ENCODE peak calls at places on chromosomes 11 and 22, in ten cellular contexts. One of them, this sample, is unnamed.
A peak's percentile ranks its signal among the peaks of the same experiment; 100 is the strongest.

GRCh38 chr11:69915501-69916250 is 96.5 kb upstream of the FGF3 start:
- DNase-seq in dorsolateral prefrontal cortex: peak; percentile 43
- DNase-seq in body of pancreas: peak; percentile 88
- DNase-seq in psoas muscle: peak; percentile 90
- DNase-seq in lower leg skin: peak; percentile 57
- DNase-seq in bronchial epithelial cell: peak; percentile 22
- DNase-seq in GM23338: peak; percentile 93
- DNase-seq in fibroblast of pulmonary artery: peak; percentile 69
- DNase-seq in fibroblast of villous mesenchyme: peak; percentile 57
- DNase-seq in fibroblast of the aortic adventitia: peak; percentile 72
- DNase-seq in this sample: peak; percentile 34

GRCh38 chr11:25938952-25939351 is 393.0 kb upstream of the ANO3 start:
- DNase-seq in fibroblast of villous mesenchyme: no peak
- DNase-seq in dorsolateral prefrontal cortex: no peak
- DNase-seq in psoas muscle: no peak
- DNase-seq in GM23338: peak; percentile 67
- DNase-seq in fibroblast of pulmonary artery: no peak
- DNase-seq in bronchial epithelial cell: no peak
- DNase-seq in body of pancreas: no peak
- DNase-seq in fibroblast of the aortic adventitia: no peak
- DNase-seq in lower leg skin: no peak
- DNase-seq in this sample: no peak

GRCh38 chr11:12502041-12502440 is 124.7 kb downstream of the PARVA start:
- DNase-seq in fibroblast of villous mesenchyme: peak; percentile 54
- DNase-seq in fibroblast of pulmonary artery: no peak
- DNase-seq in body of pancreas: no peak
- DNase-seq in lower leg skin: no peak
- DNase-seq in dorsolateral prefrontal cortex: no peak
- DNase-seq in GM23338: no peak
- DNase-seq in fibroblast of the aortic adventitia: no peak
- DNase-seq in psoas muscle: no peak
- DNase-seq in bronchial epithelial cell: no peak
- DNase-seq in this sample: peak; percentile 76

GRCh38 chr11:131488208-131488607 is 117.8 kb downstream of the NTM start:
- DNase-seq in GM23338: no peak
- DNase-seq in lower leg skin: peak; percentile 29
- DNase-seq in fibroblast of villous mesenchyme: no peak
- DNase-seq in dorsolateral prefrontal cortex: no peak
- DNase-seq in psoas muscle: no peak
- DNase-seq in body of pancreas: no peak
- DNase-seq in fibroblast of the aortic adventitia: no peak
- DNase-seq in bronchial epithelial cell: no peak
- DNase-seq in fibroblast of pulmonary artery: no peak
- DNase-seq in this sample: no peak

GRCh38 chr11:116694815-116695590 is 77.8 kb downstream of the BUD13 start:
- DNase-seq in bronchial epithelial cell: peak; percentile 68
- DNase-seq in GM23338: no peak
- DNase-seq in lower leg skin: no peak
- DNase-seq in dorsolateral prefrontal cortex: no peak
- DNase-seq in psoas muscle: no peak
- DNase-seq in fibroblast of pulmonary artery: no peak
- DNase-seq in fibroblast of villous mesenchyme: no peak
- DNase-seq in body of pancreas: no peak
- DNase-seq in fibroblast of the aortic adventitia: no peak
- DNase-seq in this sample: no peak

GRCh38 chr22:45504703-45505341 is 2.1 kb downstream of the FBLN1 start:
- DNase-seq in lower leg skin: no peak
- DNase-seq in fibroblast of villous mesenchyme: peak; percentile 57
- DNase-seq in dorsolateral prefrontal cortex: no peak
- DNase-seq in fibroblast of the aortic adventitia: peak; percentile 85
- DNase-seq in bronchial epithelial cell: peak; percentile 41
- DNase-seq in psoas muscle: peak; percentile 79
- DNase-seq in body of pancreas: no peak
- DNase-seq in GM23338: peak; percentile 47
- DNase-seq in fibroblast of pulmonary artery: peak; percentile 55
- DNase-seq in this sample: no peak

GRCh38 chr22:39514373-39514973 is 5.9 kb upstream of the ATF4 start:
- DNase-seq in fibroblast of villous mesenchyme: no peak
- DNase-seq in psoas muscle: no peak
- DNase-seq in bronchial epithelial cell: no peak
- DNase-seq in body of pancreas: peak; percentile 75
- DNase-seq in GM23338: peak; percentile 81
- DNase-seq in fibroblast of pulmonary artery: peak; percentile 62
- DNase-seq in fibroblast of the aortic adventitia: peak; percentile 55
- DNase-seq in lower leg skin: no peak
- DNase-seq in dorsolateral prefrontal cortex: no peak
- DNase-seq in this sample: no peak

GRCh38 chr11:126834149-126834548 is 166.4 kb downstream of the KIRREL3 start:
- DNase-seq in fibroblast of the aortic adventitia: peak; percentile 90
- DNase-seq in fibroblast of villous mesenchyme: peak; percentile 43
- DNase-seq in GM23338: no peak
- DNase-seq in lower leg skin: peak; percentile 16
- DNase-seq in psoas muscle: no peak
- DNase-seq in bronchial epithelial cell: no peak
- DNase-seq in fibroblast of pulmonary artery: peak; percentile 28
- DNase-seq in dorsolateral prefrontal cortex: no peak
- DNase-seq in body of pancreas: no peak
- DNase-seq in this sample: peak; percentile 97

GRCh38 chr11:8098879-8099278 is 17.9 kb downstream of the TUB start:
- DNase-seq in psoas muscle: peak; percentile 40
- DNase-seq in dorsolateral prefrontal cortex: no peak
- DNase-seq in lower leg skin: peak; percentile 10
- DNase-seq in body of pancreas: peak; percentile 10
- DNase-seq in fibroblast of villous mesenchyme: no peak
- DNase-seq in GM23338: no peak
- DNase-seq in bronchial epithelial cell: no peak
- DNase-seq in fibroblast of pulmonary artery: no peak
- DNase-seq in fibroblast of the aortic adventitia: no peak
- DNase-seq in this sample: no peak

GRCh38 chr11:112725636-112726035 is 235.6 kb upstream of the NCAM1 start:
- DNase-seq in fibroblast of villous mesenchyme: no peak
- DNase-seq in body of pancreas: no peak
- DNase-seq in fibroblast of the aortic adventitia: no peak
- DNase-seq in GM23338: no peak
- DNase-seq in psoas muscle: no peak
- DNase-seq in dorsolateral prefrontal cortex: no peak
- DNase-seq in bronchial epithelial cell: no peak
- DNase-seq in fibroblast of pulmonary artery: no peak
- DNase-seq in lower leg skin: no peak
- DNase-seq in this sample: no peak

GRCh38 chr11:112724194-112724790 is 236.9 kb upstream of the NCAM1 start:
- DNase-seq in GM23338: no peak
- DNase-seq in fibroblast of the aortic adventitia: no peak
- DNase-seq in dorsolateral prefrontal cortex: no peak
- DNase-seq in lower leg skin: no peak
- DNase-seq in psoas muscle: no peak
- DNase-seq in bronchial epithelial cell: no peak
- DNase-seq in fibroblast of pulmonary artery: no peak
- DNase-seq in body of pancreas: no peak
- DNase-seq in fibroblast of villous mesenchyme: no peak
- DNase-seq in this sample: no peak

GRCh38 chr11:112728288-112728687 is 232.9 kb upstream of the NCAM1 start:
- DNase-seq in body of pancreas: no peak
- DNase-seq in fibroblast of pulmonary artery: no peak
- DNase-seq in lower leg skin: no peak
- DNase-seq in fibroblast of villous mesenchyme: no peak
- DNase-seq in dorsolateral prefrontal cortex: no peak
- DNase-seq in fibroblast of the aortic adventitia: no peak
- DNase-seq in bronchial epithelial cell: no peak
- DNase-seq in psoas muscle: no peak
- DNase-seq in GM23338: no peak
- DNase-seq in this sample: no peak

GRCh38 chr11:112728716-112729115 is 232.5 kb upstream of the NCAM1 start:
- DNase-seq in fibroblast of villous mesenchyme: no peak
- DNase-seq in fibroblast of pulmonary artery: no peak
- DNase-seq in lower leg skin: no peak
- DNase-seq in dorsolateral prefrontal cortex: no peak
- DNase-seq in psoas muscle: no peak
- DNase-seq in bronchial epithelial cell: no peak
- DNase-seq in body of pancreas: no peak
- DNase-seq in fibroblast of the aortic adventitia: no peak
- DNase-seq in GM23338: no peak
- DNase-seq in this sample: no peak

GRCh38 chr11:112727341-112727841 is 233.8 kb upstream of the NCAM1 start:
- DNase-seq in fibroblast of the aortic adventitia: no peak
- DNase-seq in lower leg skin: no peak
- DNase-seq in body of pancreas: no peak
- DNase-seq in fibroblast of villous mesenchyme: no peak
- DNase-seq in GM23338: no peak
- DNase-seq in dorsolateral prefrontal cortex: no peak
- DNase-seq in bronchial epithelial cell: no peak
- DNase-seq in psoas muscle: no peak
- DNase-seq in fibroblast of pulmonary artery: no peak
- DNase-seq in this sample: no peak
- H3K4me3 ChIP-seq in fibroblast of the aortic adventitia: no peak overlapping the region
- H3K4me3 ChIP-seq in lower leg skin: no peak overlapping the region
- H3K4me3 ChIP-seq in body of pancreas: no peak overlapping the region
- H3K4me3 ChIP-seq in fibroblast of villous mesenchyme: no peak overlapping the region
- H3K4me3 ChIP-seq in GM23338: no peak overlapping the region
- H3K4me3 ChIP-seq in dorsolateral prefrontal cortex: no peak overlapping the region
- H3K4me3 ChIP-seq in bronchial epithelial cell: no peak overlapping the region
- H3K4me3 ChIP-seq in psoas muscle: no peak overlapping the region
- H3K4me3 ChIP-seq in fibroblast of pulmonary artery: no peak overlapping the region
- H3K4me3 ChIP-seq in this sample: no peak overlapping the region

DNA sequence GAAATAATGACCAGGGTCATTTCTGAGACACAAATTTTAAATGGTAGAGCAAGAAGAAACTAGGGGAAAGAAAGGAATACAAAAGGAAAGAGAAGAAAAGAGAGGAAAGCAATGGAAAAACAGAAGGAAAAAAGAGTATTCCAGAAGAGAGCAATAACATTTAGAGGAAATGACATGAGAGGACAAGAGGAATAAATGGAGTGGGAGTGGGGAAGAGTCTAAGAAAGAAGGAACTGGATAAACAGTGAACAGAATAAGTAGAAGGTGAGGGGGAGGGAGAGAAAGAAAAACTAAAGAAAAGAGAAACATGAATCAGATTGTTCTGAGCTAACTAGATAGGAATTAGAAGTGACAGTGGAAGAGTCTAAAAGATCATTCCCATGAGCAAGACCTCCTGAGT is 28.4 kb downstream of the PRDM10 start:
- DNase-seq in bronchial epithelial cell: no peak
- DNase-seq in GM23338: no peak
- DNase-seq in dorsolateral prefrontal cortex: no peak
- DNase-seq in body of pancreas: no peak
- DNase-seq in psoas muscle: no peak
- DNase-seq in fibroblast of the aortic adventitia: no peak
- DNase-seq in lower leg skin: no peak
- DNase-seq in fibroblast of pulmonary artery: no peak
- DNase-seq in fibroblast of villous mesenchyme: no peak
- DNase-seq in this sample: no peak
- TF ChIP-seq CTCF in bronchial epithelial cell: no peak
- TF ChIP-seq CTCF in GM23338: no peak
- TF ChIP-seq CTCF in dorsolateral prefrontal cortex: no peak
- TF ChIP-seq CTCF in body of pancreas: no peak
- TF ChIP-seq CTCF in psoas muscle: no peak
- TF ChIP-seq CTCF in fibroblast of the aortic adventitia: no peak
- TF ChIP-seq CTCF in lower leg skin: no peak
- TF ChIP-seq CTCF in fibroblast of pulmonary artery: no peak
- TF ChIP-seq CTCF in fibroblast of villous mesenchyme: no peak
- TF ChIP-seq CTCF in this sample: no peak

DNA sequence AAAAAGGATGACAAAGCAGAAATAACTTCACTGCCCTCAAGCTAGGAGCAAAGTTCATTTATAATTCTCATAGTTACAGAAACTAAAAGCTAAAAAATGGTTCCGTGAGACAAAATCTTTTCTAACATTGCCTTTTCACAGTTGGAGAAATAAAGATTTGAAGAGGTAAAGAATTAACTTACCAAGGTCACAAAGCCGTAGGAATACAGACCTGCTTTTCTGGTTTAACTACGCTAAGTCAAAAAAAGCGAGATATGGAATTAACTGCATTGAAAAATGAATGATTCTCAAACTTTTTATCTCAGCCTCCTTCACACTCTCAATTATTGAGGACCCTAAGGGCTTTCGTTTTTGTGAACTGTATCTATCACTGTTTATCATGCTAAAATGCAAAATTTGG is 95.3 kb downstream of the SLC17A6 start:
- DNase-seq in psoas muscle: no peak
- DNase-seq in GM23338: no peak
- DNase-seq in lower leg skin: no peak
- DNase-seq in fibroblast of villous mesenchyme: no peak
- DNase-seq in fibroblast of pulmonary artery: no peak
- DNase-seq in dorsolateral prefrontal cortex: no peak
- DNase-seq in bronchial epithelial cell: no peak
- DNase-seq in body of pancreas: no peak
- DNase-seq in fibroblast of the aortic adventitia: no peak
- DNase-seq in this sample: no peak
- H3K4me3 ChIP-seq in psoas muscle: no peak overlapping the region
- H3K4me3 ChIP-seq in GM23338: peak overlapping the region; percentile 72
- H3K4me3 ChIP-seq in lower leg skin: no peak overlapping the region
- H3K4me3 ChIP-seq in fibroblast of villous mesenchyme: no peak overlapping the region
- H3K4me3 ChIP-seq in fibroblast of pulmonary artery: no peak overlapping the region
- H3K4me3 ChIP-seq in dorsolateral prefrontal cortex: no peak overlapping the region
- H3K4me3 ChIP-seq in bronchial epithelial cell: no peak overlapping the region
- H3K4me3 ChIP-seq in body of pancreas: no peak overlapping the region
- H3K4me3 ChIP-seq in fibroblast of the aortic adventitia: no peak overlapping the region
- H3K4me3 ChIP-seq in this sample: no peak overlapping the region

GRCh38 chr22:25109878-25110595 is 89.6 kb upstream of the CRYBB3 start:
- DNase-seq in psoas muscle: no peak
- DNase-seq in fibroblast of pulmonary artery: no peak
- DNase-seq in bronchial epithelial cell: no peak
- DNase-seq in GM23338: no peak
- DNase-seq in fibroblast of the aortic adventitia: no peak
- DNase-seq in body of pancreas: peak; percentile 29
- DNase-seq in fibroblast of villous mesenchyme: no peak
- DNase-seq in dorsolateral prefrontal cortex: no peak
- DNase-seq in lower leg skin: no peak
- DNase-seq in this sample: no peak
- TF ChIP-seq CTCF in psoas muscle: no peak
- TF ChIP-seq CTCF in fibroblast of pulmonary artery: no peak
- TF ChIP-seq CTCF in bronchial epithelial cell: no peak
- TF ChIP-seq CTCF in GM23338: no peak
- TF ChIP-seq CTCF in fibroblast of the aortic adventitia: no peak
- TF ChIP-seq CTCF in body of pancreas: no peak
- TF ChIP-seq CTCF in fibroblast of villous mesenchyme: no peak
- TF ChIP-seq CTCF in dorsolateral prefrontal cortex: no peak
- TF ChIP-seq CTCF in lower leg skin: no peak
- TF ChIP-seq CTCF in this sample: no peak

This sample was measured in astrocyte.